ENCODE peak calls at places on chromosomes 3 and 15, in seven cellular contexts. Q, U, I, L, K, E and G are unnamed samples.

GRCh38 chr3:192237992-192238608 is 489.2 kb downstream of the FGF12 start:
- DNase-seq in I (no peak), U (no peak), Q (no peak), K (no peak), E (no peak), L (peak; percentile 2), G (no peak)

GRCh38 chr15:73927476-73928240 is 1.4 kb downstream of the LOXL1 start:
- DNase-seq in K (peak; percentile 67), E (peak; percentile 66), L (peak; percentile 73), Q (peak; percentile 58), I (peak; percentile 74), U (peak; percentile 83), G (peak; percentile 74)

GRCh38 chr3:52528596-52529375 is 4.9 kb downstream of the NT5DC2 start:
- DNase-seq in U (peak; percentile 59), K (peak; percentile 16), L (no peak), E (no peak), Q (no peak), I (peak; percentile 56), G (peak; percentile 26)

GRCh38 chr3:4722103-4722502 is 229.0 kb downstream of the ITPR1 start:
- DNase-seq in K (peak; percentile 41), Q (no peak), L (peak; percentile 37), I (peak; percentile 72), E (no peak), U (peak; percentile 69), G (peak; percentile 64)

GRCh38 chr15:97501291-97501690 is 459.2 kb upstream of the ARRDC4 start:
- DNase-seq in I (no peak), Q (no peak), E (no peak), K (no peak), L (no peak), U (no peak), G (no peak)

GRCh38 chr3:5347486-5347885 is 160.0 kb downstream of the EDEM1 start:
- DNase-seq in L (no peak), E (no peak), U (no peak), I (no peak), K (no peak), Q (no peak), G (no peak)

GRCh38 chr3:149080011-149080698 is 6.2 kb downstream of the HLTF start:
- DNase-seq in Q (no peak), I (no peak), K (no peak), U (no peak), E (no peak), L (peak; percentile 13), G (no peak)

GRCh38 chr15:49145651-49146609 is 9.5 kb downstream of the COPS2 start:
- DNase-seq in I (no peak), Q (peak; percentile 14), L (peak; percentile 33), U (no peak), K (no peak), E (no peak), G (no peak)

GRCh38 chr3:106821801-106822200 is 555.4 kb upstream of the CCDC54 start:
- DNase-seq in K (no peak), L (no peak), U (no peak), I (no peak), E (no peak), Q (no peak), G (no peak)

GRCh38 chr3:27565201-27565827 is 81.1 kb upstream of the SLC4A7 start:
- DNase-seq in U (no peak), L (no peak), E (no peak), Q (no peak), K (no peak), I (no peak), G (no peak)

GRCh38 chr15:64572856-64573255 is 112.5 kb downstream of the ZNF609 start:
- DNase-seq in U (no peak), L (no peak), K (no peak), Q (no peak), I (no peak), E (no peak), G (no peak)

GRCh38 chr15:85742186-85742751 is 52.5 kb downstream of the KLHL25 start:
- DNase-seq in U (no peak), I (no peak), Q (no peak), E (no peak), L (peak; percentile 32), K (no peak), G (no peak)

GRCh38 chr3:126287536-126288181 is 69.5 kb downstream of the KLF15 start:
- DNase-seq in I (peak; percentile 87), E (no peak), U (peak; percentile 87), Q (no peak), K (peak; percentile 71), L (peak; percentile 78), G (peak; percentile 44)

GRCh38 chr3:27089641-27090040 is 279.5 kb downstream of the NEK10 start:
- DNase-seq in L (no peak), K (no peak), I (no peak), E (no peak), Q (no peak), U (no peak), G (no peak)

GRCh38 chr3:172601066-172601832 is 78.0 kb upstream of the TNFSF10 start:
- DNase-seq in L (no peak), I (no peak), K (no peak), E (no peak), Q (no peak), U (no peak), G (no peak)

GRCh38 chr15:40928975-40929729 is at the start of gene DLL4:
- DNase-seq in Q (peak; percentile 24), E (no peak), L (peak; percentile 80), K (peak; percentile 72), I (peak; percentile 79), U (peak; percentile 90), G (peak; percentile 91)

GRCh38 chr15:40927497-40928346 is 1.4 kb upstream of the DLL4 start:
- DNase-seq in I (no peak), Q (no peak), E (no peak), K (no peak), U (peak; percentile 71), L (peak; percentile 62), G (no peak)

GRCh38 chr15:40929730-40930429 is 740 bp downstream of the DLL4 start:
- DNase-seq in E (no peak), K (peak; percentile 62), I (peak; percentile 80), Q (no peak), L (peak; percentile 79), U (peak; percentile 82), G (peak; percentile 75)

GRCh38 chr15:40926659-40927496 is 2.3 kb upstream of the DLL4 start:
- DNase-seq in Q (no peak), I (no peak), U (peak; percentile 56), E (no peak), L (no peak), K (no peak), G (no peak)

DNA sequence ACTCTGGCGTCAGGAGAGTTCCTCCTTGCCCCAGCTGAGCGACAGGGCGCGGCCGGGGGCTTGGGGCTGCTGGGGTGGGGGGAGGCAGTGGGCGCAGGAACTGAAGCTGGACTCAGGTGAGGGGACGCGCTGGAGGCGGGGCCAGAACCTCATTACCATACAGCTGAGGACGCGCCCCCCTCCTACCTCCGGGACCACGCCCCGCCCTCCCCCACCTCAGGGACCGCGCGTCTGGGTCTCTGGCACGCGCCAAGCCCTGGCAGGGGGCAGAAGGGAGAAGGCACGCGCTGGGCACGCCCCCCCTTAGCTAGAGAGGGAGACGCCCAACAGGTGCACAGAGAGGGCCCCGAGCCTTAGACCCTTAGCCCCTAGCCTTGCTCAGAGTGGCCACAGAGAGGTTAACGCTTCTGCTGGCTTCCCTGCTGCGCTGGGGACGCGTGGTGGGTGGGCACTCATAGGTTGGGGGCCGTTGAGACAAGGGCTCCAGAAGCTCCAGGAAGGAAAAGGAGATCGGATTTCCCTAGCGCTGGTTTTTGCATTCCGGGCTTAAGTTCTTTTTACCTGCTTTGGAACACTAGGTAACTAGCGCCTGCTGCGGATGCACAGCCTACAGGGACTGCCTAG is 677 bp upstream of the DLL4 start:
- DNase-seq in L (no peak), U (peak; percentile 67), K (no peak), Q (peak; percentile 16), I (no peak), E (peak; percentile 23), G (peak; percentile 75)
- H3K4me3 ChIP-seq in L (peak overlapping the region; percentile 60), U (peak overlapping the region; percentile 65), K (peak overlapping the region; percentile 77), Q (peak overlapping the region; percentile 37), I (peak overlapping the region; percentile 66), E (peak overlapping the region; percentile 35), G (no peak overlapping the region)

GRCh38 chr3:187947927-187948682 is 202.8 kb upstream of the BCL6 start:
- DNase-seq in K (no peak), I (peak; percentile 68), E (no peak), U (no peak), Q (no peak), L (no peak), G (no peak)

GRCh38 chr3:187945374-187945773 is 200.1 kb upstream of the BCL6 start:
- DNase-seq in I (no peak), U (no peak), E (no peak), L (no peak), K (no peak), Q (no peak), G (no peak)

GRCh38 chr3:187944391-187945179 is 199.3 kb upstream of the BCL6 start:
- DNase-seq in Q (no peak), I (no peak), L (no peak), K (no peak), U (no peak), E (peak; percentile 46), G (no peak)

GRCh38 chr3:187946981-187947380 is 201.7 kb upstream of the BCL6 start:
- DNase-seq in U (no peak), L (no peak), E (no peak), K (no peak), Q (no peak), I (no peak), G (no peak)

GRCh38 chr3:187946031-187946691 is 200.9 kb upstream of the BCL6 start:
- DNase-seq in L (no peak), U (no peak), I (no peak), Q (no peak), E (no peak), K (no peak), G (no peak)
- H3K4me1 ChIP-seq in L (peaks cover 9% of the 10 kb centered on the region), U (no peaks in the 10 kb centered on the region), I (peaks cover 48% of the 10 kb centered on the region), Q (peaks cover 16% of the 10 kb centered on the region), E (no peaks in the 10 kb centered on the region), K (peaks cover 33% of the 10 kb centered on the region), G (no peaks in the 10 kb centered on the region)

GRCh38 chr3:157294444-157294843 is 134.5 kb upstream of the CCNL1 start:
- DNase-seq in L (no peak), E (no peak), U (no peak), I (no peak), K (no peak), Q (no peak), G (no peak)

GRCh38 chr3:157300091-157300490 is 136.6 kb upstream of the PTX3 start:
- DNase-seq in L (no peak), U (no peak), K (no peak), I (no peak), Q (no peak), E (no peak), G (no peak)

GRCh38 chr3:157290761-157291160 is 130.8 kb upstream of the CCNL1 start:
- DNase-seq in L (no peak), E (no peak), U (no peak), K (no peak), I (no peak), Q (no peak), G (no peak)

DNA sequence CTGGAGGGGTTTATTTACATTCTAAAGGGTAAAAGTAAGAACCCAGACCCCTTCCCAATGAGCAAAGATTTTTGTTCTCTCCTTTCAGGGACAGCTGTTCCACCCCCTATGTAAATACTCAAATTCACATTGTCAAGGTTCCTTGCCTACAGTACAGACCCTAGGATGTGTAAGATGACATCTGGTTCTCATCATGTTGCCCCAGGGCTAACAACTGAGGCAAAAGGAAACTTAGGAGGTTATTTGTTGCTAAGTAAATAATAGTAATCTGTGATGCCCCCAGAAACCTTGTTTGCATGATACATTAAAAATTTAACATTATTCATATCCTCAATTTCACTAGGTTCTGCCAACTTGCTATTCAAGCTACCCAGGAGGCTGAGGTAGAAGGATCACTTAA is 135.0 kb upstream of the CCNL1 start:
- DNase-seq in L (no peak), E (no peak), U (no peak), K (no peak), I (no peak), Q (no peak), G (no peak)
- H3K4me3 ChIP-seq in L (no peak overlapping the region), E (no peak overlapping the region), U (no peak overlapping the region), K (no peak overlapping the region), I (no peak overlapping the region), Q (no peak overlapping the region), G (no peak overlapping the region)

GRCh38 chr15:59298876-59299275 is 73.8 kb downstream of the MYO1E start:
- DNase-seq in E (no peak), L (no peak), K (no peak), Q (no peak), I (no peak), U (no peak), G (no peak)
- H3K4me1 ChIP-seq in E (peaks cover 5% of the 10 kb centered on the region), L (peaks cover 48% of the 10 kb centered on the region), K (peaks cover 51% of the 10 kb centered on the region), Q (peaks cover 22% of the 10 kb centered on the region), I (peaks cover 49% of the 10 kb centered on the region), U (peaks cover 19% of the 10 kb centered on the region), G (peaks cover 48% of the 10 kb centered on the region)